ENCODE peak calls at places on chromosomes 16 and 17, in eight cellular contexts. E, W, T, O, X, F, R and C are unnamed samples.

GRCh38 chr17:41307647-41308046 is 1.5 kb downstream of the KRTAP16-1 start:
- DNase-seq in F (no peak), O (peak), W (no peak), T (no peak), E (no peak), X (no peak), R (peak), C (no peak)

GRCh38 chr17:10875411-10875810 is 37.5 kb upstream of the PIRT start:
- DNase-seq in T (no peak), X (no peak), O (peak), R (no peak), F (no peak), E (peak), W (no peak), C (no peak)

GRCh38 chr17:44927696-44928095 is 12.4 kb upstream of the GFAP start:
- DNase-seq in R (no peak), X (no peak), F (peak), O (no peak), E (no peak), T (no peak), W (no peak), C (no peak)

GRCh38 chr16:85330694-85331188 is 218.5 kb upstream of the CIBAR2 start:
- DNase-seq in T (no peak), X (no peak), E (peak), F (no peak), O (peak), R (peak), W (no peak), C (no peak)

GRCh38 chr17:42065201-42065600 is 14.8 kb upstream of the C17orf113 start:
- DNase-seq in F (no peak), E (no peak), X (no peak), T (no peak), W (no peak), O (no peak), R (no peak), C (no peak)

GRCh38 chr16:27402569-27402963 is 592 bp downstream of the IL21R start:
- DNase-seq in W (no peak), E (no peak), X (no peak), O (no peak), R (no peak), T (no peak), F (no peak), C (no peak)

GRCh38 chr17:40548982-40549680 is 16.1 kb downstream of the CCR7 start:
- DNase-seq in F (peak), O (peak), E (peak), R (peak), T (no peak), X (peak), W (peak), C (peak)

GRCh38 chr17:45318561-45319230 is 1.9 kb upstream of the MAP3K14 start:
- DNase-seq in R (no peak), W (no peak), O (no peak), X (no peak), F (no peak), T (no peak), E (peak), C (no peak)

GRCh38 chr16:23858496-23859062 is 22.8 kb downstream of the PRKCB start:
- DNase-seq in E (no peak), O (no peak), T (no peak), R (no peak), W (no peak), F (no peak), X (no peak), C (no peak)

GRCh38 chr16:71954180-71954579 is 46.0 kb downstream of the PKD1L3 start:
- DNase-seq in X (no peak), E (no peak), T (no peak), W (no peak), F (no peak), O (no peak), R (no peak), C (no peak)

GRCh38 chr16:73365010-73365409 is 317.1 kb upstream of the ZFHX3 start:
- DNase-seq in T (no peak), E (no peak), R (peak), W (no peak), O (peak), F (no peak), X (no peak), C (no peak)

GRCh38 chr17:13024526-13025263 is 6.9 kb upstream of the ELAC2 start:
- DNase-seq in T (peak), W (peak), O (peak), X (no peak), E (peak), R (peak), F (peak), C (peak)

GRCh38 chr16:3814755-3815154 is 65.8 kb downstream of the CREBBP start:
- DNase-seq in W (no peak), O (no peak), T (no peak), E (no peak), R (no peak), F (no peak), X (no peak), C (no peak)

GRCh38 chr16:60204221-60204620 is 1470.1 kb upstream of the GOT2 start:
- DNase-seq in T (no peak), R (peak), E (no peak), F (no peak), O (no peak), W (no peak), X (no peak), C (no peak)

GRCh38 chr16:51391798-51392511 is 240.9 kb upstream of the SALL1 start:
- DNase-seq in T (peak), R (no peak), E (no peak), X (no peak), O (no peak), W (no peak), F (no peak), C (no peak)

GRCh38 chr16:49311823-49312222 is 30.2 kb upstream of the CBLN1 start:
- DNase-seq in X (no peak), R (no peak), F (no peak), E (no peak), O (no peak), T (no peak), W (no peak), C (no peak)

GRCh38 chr16:47110939-47111338 is 32.8 kb downstream of the NETO2 start:
- DNase-seq in W (no peak), O (no peak), E (peak), X (no peak), R (no peak), F (no peak), T (no peak), C (no peak)

GRCh38 chr17:41547378-41547841 is 19.3 kb upstream of the KRT19 start:
- DNase-seq in E (peak), R (peak), T (no peak), O (no peak), X (no peak), W (no peak), F (no peak), C (no peak)

GRCh38 chr17:9409026-9409425 is 166.6 kb downstream of the STX8 start:
- DNase-seq in E (peak), X (no peak), W (no peak), R (no peak), F (no peak), O (no peak), T (no peak), C (no peak)

GRCh38 chr16:74936902-74937560 is 47.9 kb downstream of the WDR59 start:
- DNase-seq in X (no peak), T (no peak), F (no peak), E (peak), W (no peak), O (peak), R (peak), C (no peak)

GRCh38 chr17:57594767-57595166 is 150.3 kb downstream of the CCDC182 start:
- DNase-seq in R (no peak), T (no peak), X (no peak), W (no peak), O (no peak), F (no peak), E (no peak), C (no peak)

GRCh38 chr16:54506691-54507090 is 220.1 kb upstream of the IRX3 start:
- DNase-seq in R (no peak), E (no peak), F (no peak), O (no peak), W (no peak), T (no peak), X (no peak), C (no peak)

GRCh38 chr16:52379551-52379950 is 167.4 kb downstream of the TOX3 start:
- DNase-seq in X (no peak), T (no peak), O (no peak), E (no peak), W (no peak), F (no peak), R (no peak), C (no peak)

GRCh38 chr16:88851616-88852015 is 5.1 kb downstream of the GALNS start:
- DNase-seq in R (no peak), E (no peak), O (no peak), X (no peak), W (no peak), F (no peak), T (no peak), C (no peak)

GRCh38 chr16:88855176-88855575 is 1.6 kb downstream of the GALNS start:
- DNase-seq in W (no peak), T (no peak), O (no peak), X (no peak), F (no peak), E (no peak), R (no peak), C (no peak)

GRCh38 chr16:88854306-88855111 is 2.2 kb downstream of the GALNS start:
- DNase-seq in X (no peak), E (no peak), T (no peak), R (no peak), W (no peak), F (peak), O (no peak), C (peak)

GRCh38 chr16:88855736-88856121 is 1.0 kb downstream of the GALNS start:
- DNase-seq in W (no peak), R (no peak), E (no peak), T (no peak), F (no peak), X (no peak), O (no peak), C (no peak)

DNA sequence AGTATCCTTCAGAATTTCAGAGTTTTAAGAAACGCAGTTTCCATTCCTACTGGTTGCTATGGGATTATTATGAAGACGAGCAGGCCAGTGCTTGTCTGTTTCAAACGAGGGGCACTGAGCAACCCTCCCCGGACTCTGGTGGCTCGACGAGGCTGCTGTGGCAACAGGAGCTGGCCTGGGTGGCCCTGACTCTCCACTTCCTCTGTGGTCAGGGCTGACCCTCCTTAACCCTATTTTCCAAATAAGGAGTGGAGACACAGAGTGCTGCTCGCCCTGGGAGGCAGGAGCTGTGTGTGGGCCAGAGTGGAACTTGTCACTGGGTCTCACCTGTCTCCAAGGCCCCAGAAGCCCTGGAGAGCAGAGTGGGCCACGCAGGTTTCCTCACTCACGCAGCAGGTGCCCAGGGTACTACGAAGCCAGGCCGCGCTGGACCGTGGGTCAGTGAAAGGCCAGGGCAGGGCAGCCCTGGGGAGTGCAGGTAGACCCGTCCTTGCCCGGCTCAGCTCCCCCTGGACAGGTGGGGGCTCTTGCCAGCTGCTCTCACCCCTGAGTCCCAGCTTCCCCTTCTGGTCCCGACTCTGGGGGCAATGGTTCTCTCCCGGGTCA is 3.3 kb downstream of the GALNS start:
- DNase-seq in T (no peak), W (no peak), O (no peak), X (no peak), R (no peak), F (no peak), E (no peak), C (no peak)
- TF ChIP-seq CTCF in T (no peak), W (no peak), O (no peak), X (no peak), R (no peak), F (no peak), E (no peak), C (no peak)

GRCh38 chr17:66695098-66695497 is 139.8 kb upstream of the CACNG5 start:
- DNase-seq in E (no peak), R (no peak), F (no peak), X (no peak), O (no peak), T (no peak), W (no peak), C (no peak)

GRCh38 chr17:66701462-66701861 is 133.5 kb upstream of the CACNG5 start:
- DNase-seq in O (no peak), X (no peak), F (no peak), E (no peak), R (no peak), T (no peak), W (no peak), C (no peak)

GRCh38 chr17:66702106-66702936 is 132.6 kb upstream of the CACNG5 start:
- DNase-seq in O (no peak), R (no peak), X (no peak), F (no peak), E (peak), W (no peak), T (no peak), C (no peak)

DNA sequence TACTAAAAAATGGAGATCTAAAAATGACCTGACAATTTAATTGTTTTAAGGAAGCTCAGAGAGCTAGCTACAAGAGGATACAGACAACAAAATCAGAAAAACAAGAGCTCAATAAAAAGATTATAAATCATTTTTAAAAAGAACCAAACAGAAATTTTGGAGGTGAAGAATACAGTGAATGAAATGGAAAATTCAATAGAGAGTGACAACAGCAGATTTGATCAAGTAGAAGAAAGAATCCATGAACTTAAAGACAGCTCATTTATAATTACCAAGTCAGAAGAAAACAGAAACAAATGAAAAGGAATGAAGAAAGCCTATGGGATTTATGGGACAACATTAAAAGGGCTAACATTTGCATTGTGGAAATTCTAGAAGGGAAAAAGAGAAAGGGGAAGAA is 136.6 kb upstream of the CACNG5 start:
- DNase-seq in E (no peak), X (no peak), T (no peak), W (no peak), F (no peak), O (no peak), R (no peak), C (no peak)
- TF ChIP-seq CTCF in E (no peak), X (no peak), T (no peak), W (no peak), F (no peak), O (no peak), R (no peak), C (no peak)

GRCh38 chr16:62036807-62037135 is 533 bp upstream of the CDH8 start:
- DNase-seq in O (no peak), T (no peak), X (no peak), E (no peak), R (no peak), W (no peak), F (no peak), C (no peak)

GRCh38 chr16:62038646-62039045 is 2.4 kb upstream of the CDH8 start:
- DNase-seq in E (no peak), O (no peak), T (no peak), R (no peak), F (no peak), W (no peak), X (no peak), C (no peak)

GRCh38 chr16:62036101-62036806 is at the start of gene CDH8:
- DNase-seq in W (no peak), X (no peak), O (peak), E (no peak), R (peak), T (no peak), F (no peak), C (no peak)

GRCh38 chr16:62038225-62038624 is 2.0 kb upstream of the CDH8 start:
- DNase-seq in W (no peak), X (no peak), R (no peak), O (no peak), T (no peak), E (peak), F (no peak), C (no peak)

DNA sequence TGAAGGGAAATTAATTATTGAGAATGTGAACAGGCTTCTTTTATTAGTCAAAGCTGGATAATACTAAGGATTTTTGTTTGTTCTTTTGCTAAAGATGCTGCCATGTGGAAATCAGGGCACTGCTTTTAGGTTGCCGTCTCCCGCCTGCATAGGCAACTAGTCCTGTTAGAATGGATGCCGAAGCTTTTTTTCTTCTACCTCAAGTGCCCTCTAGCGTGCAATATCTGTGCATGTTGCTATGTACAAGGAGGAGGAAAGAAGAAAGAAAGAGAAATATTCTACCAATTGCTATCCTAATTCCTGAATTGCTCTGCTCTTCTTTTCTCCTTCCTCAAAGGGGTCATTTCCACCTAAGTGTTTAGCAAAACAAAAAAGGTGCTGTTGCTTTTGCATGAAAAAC is 5.2 kb upstream of the CDH8 start:
- DNase-seq in F (no peak), W (no peak), T (no peak), O (peak), X (no peak), R (peak), E (peak), C (no peak)
- TF ChIP-seq CTCF in F (no peak), W (no peak), T (no peak), O (peak), X (no peak), R (no peak), E (peak), C (no peak)

GRCh38 chr16:57982345-57982744 is 11.4 kb upstream of the CNGB1 start:
- DNase-seq in R (no peak), F (no peak), O (no peak), E (no peak), T (no peak), X (no peak), W (no peak), C (no peak)

GRCh38 chr16:57976331-57976796 is 5.4 kb upstream of the CNGB1 start:
- DNase-seq in O (no peak), R (peak), T (no peak), W (no peak), X (no peak), F (no peak), E (no peak), C (no peak)

GRCh38 chr16:57981636-57982035 is 10.7 kb upstream of the CNGB1 start:
- DNase-seq in F (no peak), X (no peak), W (no peak), O (no peak), T (no peak), E (no peak), R (no peak), C (no peak)

GRCh38 chr16:57979006-57979585 is 8.2 kb upstream of the CNGB1 start:
- DNase-seq in R (no peak), W (no peak), F (peak), T (no peak), X (no peak), O (no peak), E (no peak), C (no peak)

DNA sequence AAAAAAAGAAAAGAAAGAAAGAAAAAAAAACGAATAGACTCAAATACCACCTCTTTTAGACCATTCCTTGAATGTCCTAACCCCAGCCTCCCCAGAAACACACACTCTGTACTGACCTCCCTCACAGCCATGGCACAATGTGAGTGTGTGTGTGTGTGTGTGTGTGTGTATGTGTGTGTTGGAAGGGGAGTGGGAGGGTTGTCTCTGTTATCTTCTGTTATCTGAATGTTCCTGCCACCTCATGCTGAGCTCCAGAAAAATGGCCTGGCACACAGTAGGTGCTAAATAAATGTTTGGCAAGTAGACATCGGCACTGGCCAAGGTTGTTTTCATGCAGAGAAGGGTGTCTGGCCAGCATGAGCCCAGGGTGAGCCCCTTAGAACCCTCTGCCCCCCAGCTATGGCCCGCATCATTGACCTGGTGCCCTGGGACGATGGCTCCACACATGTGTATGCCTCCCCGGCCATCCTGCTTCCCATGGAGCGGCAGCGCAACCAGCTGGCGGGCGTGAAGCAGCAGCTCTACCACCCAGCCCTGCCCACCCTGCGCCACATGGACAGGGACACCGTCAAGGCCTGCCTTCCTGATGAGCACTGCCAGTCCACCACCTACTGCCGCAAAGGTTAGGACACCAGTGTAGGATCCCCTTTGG is 6.6 kb upstream of the CNGB1 start:
- DNase-seq in E (no peak), F (no peak), W (no peak), O (no peak), T (no peak), R (no peak), X (no peak), C (no peak)
- TF ChIP-seq CTCF in E (no peak), F (no peak), W (no peak), O (no peak), T (peak), R (no peak), X (no peak), C (no peak)

GRCh38 chr17:46777943-46778915 is 40.3 kb downstream of the WNT3 start:
- DNase-seq in O (no peak), X (no peak), T (no peak), E (no peak), F (no peak), W (no peak), R (no peak), C (no peak)

GRCh38 chr17:46783031-46783593 is 35.4 kb downstream of the WNT3 start:
- DNase-seq in W (no peak), R (no peak), E (peak), T (no peak), O (no peak), F (peak), X (no peak), C (no peak)

GRCh38 chr17:46785696-46786095 is 32.8 kb downstream of the WNT3 start:
- DNase-seq in R (no peak), F (no peak), W (no peak), O (no peak), T (no peak), E (no peak), X (no peak), C (no peak)

GRCh38 chr17:46780003-46780373 is 38.5 kb downstream of the WNT3 start:
- DNase-seq in X (no peak), F (no peak), R (no peak), E (no peak), W (no peak), T (no peak), O (no peak), C (no peak)

DNA sequence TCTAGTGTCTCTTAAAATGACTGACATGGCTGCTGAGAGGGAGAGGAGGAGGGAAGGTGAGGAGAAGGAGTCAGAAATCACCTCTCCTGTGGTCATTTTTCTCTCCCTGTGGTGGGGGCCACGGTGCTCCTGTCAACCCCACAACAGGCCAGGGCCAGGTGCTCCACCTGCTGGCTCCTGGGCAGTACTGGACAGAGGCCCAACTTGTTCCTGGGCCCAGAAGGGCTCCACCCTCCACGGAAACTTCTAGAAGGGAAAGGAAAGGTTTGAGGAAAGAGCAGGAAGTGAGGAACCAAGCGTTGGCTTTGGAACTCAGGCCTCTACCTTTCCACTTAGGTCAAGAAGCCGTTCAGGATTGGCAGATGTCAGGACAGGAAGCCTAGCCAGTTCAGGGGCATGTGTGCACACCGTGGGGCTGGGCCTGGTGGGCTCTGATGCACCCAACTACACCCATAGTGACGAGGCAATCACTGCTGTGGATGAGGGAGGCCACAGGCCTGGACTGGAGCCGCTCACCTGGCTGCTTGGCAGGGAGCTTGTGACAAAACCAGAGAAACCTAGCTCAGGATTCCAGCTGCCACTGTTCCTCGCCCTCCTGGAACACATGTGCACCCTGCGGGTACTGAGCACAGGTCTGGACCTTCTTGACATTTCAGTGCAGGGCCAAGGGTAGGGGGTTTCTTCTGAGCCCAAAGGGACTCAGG is 36.1 kb downstream of the WNT3 start:
- DNase-seq in R (no peak), T (no peak), O (no peak), W (peak), F (peak), X (no peak), E (peak), C (no peak)
- TF ChIP-seq CTCF in R (peak), T (peak), O (peak), W (peak), F (peak), X (no peak), E (peak), C (peak)